ENCODE peak calls at places on chromosomes 1 and 21, in five cellular contexts. P is heart right ventricle, A is tibial artery, L is adrenal gland, V is uterus. H is an unnamed sample.

GRCh38 chr21:31900121-31900895 is 27.5 kb downstream of the HUNK start:
- DNase-seq in P (no peak), A (no peak), L (no peak), V (no peak), H (no peak)

GRCh38 chr21:35850542-35851103 is 209.7 kb downstream of the SETD4 start:
- DNase-seq in P (no peak), A (no peak), L (no peak), V (no peak), H (no peak)

GRCh38 chr1:36924282-36924791 is 110.0 kb downstream of the GRIK3 start:
- DNase-seq in P (peak; percentile 54), A (no peak), L (peak; percentile 70), V (no peak), H (peak; percentile 74)

GRCh38 chr1:107264561-107264960 is 123.7 kb downstream of the NTNG1 start:
- DNase-seq in P (no peak), A (no peak), L (no peak), V (no peak), H (no peak)

GRCh38 chr1:93874025-93874651 is 4.9 kb downstream of the DNTTIP2 start:
- DNase-seq in P (no peak), A (no peak), L (no peak), V (no peak), H (no peak)

GRCh38 chr21:27582246-27582945 is 615.5 kb upstream of the ADAMTS5 start:
- DNase-seq in P (no peak), A (no peak), L (no peak), V (no peak), H (no peak)

GRCh38 chr1:209613351-209614150 is 30.0 kb downstream of the CAMK1G start:
- DNase-seq in P (no peak), A (no peak), L (no peak), V (no peak), H (no peak)

GRCh38 chr1:51168266-51168845 is 66.3 kb downstream of the C1orf185 start:
- DNase-seq in P (no peak), A (no peak), L (no peak), V (no peak), H (no peak)

GRCh38 chr21:39232926-39233325 is 49.7 kb upstream of the PSMG1 start:
- DNase-seq in P (no peak), A (no peak), L (no peak), V (no peak), H (no peak)

GRCh38 chr1:203055166-203055799 is 29.0 kb downstream of the PPFIA4 start:
- DNase-seq in P (no peak), A (no peak), L (no peak), V (no peak), H (no peak)

GRCh38 chr1:156838972-156839371 is 19.9 kb downstream of the INSRR start:
- DNase-seq in P (no peak), A (no peak), L (peak; percentile 46), V (no peak), H (no peak)

GRCh38 chr1:53257454-53258081 is 19.2 kb upstream of the MAGOH start:
- DNase-seq in P (no peak), A (no peak), L (no peak), V (no peak), H (no peak)

GRCh38 chr1:2595812-2596529 is 9.4 kb downstream of the PRXL2B start:
- DNase-seq in P (no peak), A (no peak), L (peak; percentile 14), V (no peak), H (peak; percentile 60)

GRCh38 chr1:1782399-1783221 is 4.3 kb upstream of the NADK start:
- DNase-seq in P (peak; percentile 60), A (peak; percentile 86), L (no peak), V (peak; percentile 47), H (peak; percentile 86)

GRCh38 chr1:219518168-219518905 is 94.6 kb downstream of the ZC3H11B start:
- DNase-seq in P (no peak), A (no peak), L (no peak), V (no peak), H (no peak)

GRCh38 chr1:107623431-107623830 is 341.5 kb downstream of the VAV3 start:
- DNase-seq in P (no peak), A (no peak), L (no peak), V (no peak), H (no peak)

GRCh38 chr1:56911539-56911938 is 54.3 kb downstream of the C8B start:
- DNase-seq in P (no peak), A (no peak), L (no peak), V (no peak), H (no peak)

GRCh38 chr21:39313457-39314154 is at the start of gene BRWD1:
- DNase-seq in P (peak; percentile 84), A (peak; percentile 66), L (peak; percentile 83), V (peak; percentile 77), H (peak; percentile 95)

GRCh38 chr1:2098301-2098698 is 48.1 kb downstream of the PRKCZ start:
- DNase-seq in P (no peak), A (no peak), L (no peak), V (no peak), H (peak; percentile 21)

GRCh38 chr1:153506831-153507413 is 28.9 kb downstream of the S100A6 start:
- DNase-seq in P (peak; percentile 91), A (peak; percentile 88), L (peak; percentile 95), V (peak; percentile 94), H (peak; percentile 91)

GRCh38 chr21:33657124-33657842 is 15.0 kb downstream of the ITSN1 start:
- DNase-seq in P (no peak), A (no peak), L (no peak), V (no peak), H (no peak)

GRCh38 chr1:246722720-246723119 is 1.5 kb upstream of the SCCPDH start:
- DNase-seq in P (no peak), A (no peak), L (no peak), V (no peak), H (no peak)

GRCh38 chr1:243394610-243395490 is 139.0 kb downstream of the SDCCAG8 start:
- DNase-seq in P (no peak), A (no peak), L (no peak), V (no peak), H (no peak)

GRCh38 chr1:108575241-108575850 is 15.4 kb downstream of the EEIG2 start:
- DNase-seq in P (no peak), A (no peak), L (no peak), V (no peak), H (no peak)

GRCh38 chr1:64162151-64162550 is 41.3 kb upstream of the UBE2U start:
- DNase-seq in P (no peak), A (no peak), L (no peak), V (no peak), H (no peak)

GRCh38 chr1:234669499-234669898 is 59.5 kb upstream of the IRF2BP2 start:
- DNase-seq in P (no peak), A (no peak), L (no peak), V (no peak), H (no peak)

GRCh38 chr1:53508991-53509663 is 49.9 kb downstream of the DMRTB1 start:
- DNase-seq in P (no peak), A (no peak), L (no peak), V (peak; percentile 70), H (no peak)

GRCh38 chr21:40717008-40717407 is 129.9 kb downstream of the DSCAM start:
- DNase-seq in P (no peak), A (no peak), L (no peak), V (no peak), H (no peak)

GRCh38 chr21:40714516-40714915 is 132.4 kb downstream of the DSCAM start:
- DNase-seq in P (no peak), A (no peak), L (no peak), V (no peak), H (no peak)

DNA sequence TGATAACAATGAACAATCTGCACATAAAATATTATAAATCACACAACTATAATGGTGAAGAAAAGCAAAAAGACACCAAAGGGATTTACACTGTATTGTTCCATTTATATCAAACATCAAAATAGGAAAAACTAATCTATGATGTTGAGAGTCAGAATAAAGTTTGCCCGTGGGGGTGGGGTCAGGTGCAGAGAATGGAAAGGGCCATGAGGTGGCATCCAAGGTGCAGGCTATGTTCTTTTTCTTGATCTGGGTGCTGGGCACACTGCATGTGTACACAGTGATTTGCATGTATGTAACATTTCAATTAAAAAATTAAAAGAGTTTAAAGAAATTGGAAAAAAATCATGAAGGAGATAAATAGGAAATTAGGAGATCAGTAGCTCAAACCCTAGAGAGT is 127.3 kb downstream of the DSCAM start:
- DNase-seq in P (no peak), A (no peak), L (no peak), V (no peak), H (no peak)
- H3K9me3 ChIP-seq in P (peaks cover 9% of the 10 kb centered on the region), A (peaks cover 5% of the 10 kb centered on the region), L (no peaks in the 10 kb centered on the region), V (no peaks in the 10 kb centered on the region), H (peaks cover 1% of the 10 kb centered on the region)

GRCh38 chr21:45203983-45204382 is 83.7 kb downstream of the POFUT2 start:
- DNase-seq in P (no peak), A (no peak), L (no peak), V (no peak), H (no peak)

GRCh38 chr21:45204395-45204794 is 83.3 kb downstream of the POFUT2 start:
- DNase-seq in P (no peak), A (no peak), L (no peak), V (no peak), H (no peak)

GRCh38 chr21:45202344-45202743 is 85.4 kb downstream of the POFUT2 start:
- DNase-seq in P (no peak), A (no peak), L (no peak), V (no peak), H (no peak)

GRCh38 chr21:45200596-45201296 is 86.9 kb downstream of the POFUT2 start:
- DNase-seq in P (no peak), A (no peak), L (no peak), V (no peak), H (no peak)

GRCh38 chr21:45202889-45203288 is 84.8 kb downstream of the POFUT2 start:
- DNase-seq in P (no peak), A (no peak), L (no peak), V (no peak), H (no peak)
- H3K9me3 ChIP-seq in P (no peaks in the 10 kb centered on the region), A (no peaks in the 10 kb centered on the region), L (no peaks in the 10 kb centered on the region), V (no peaks in the 10 kb centered on the region), H (no peaks in the 10 kb centered on the region)

GRCh38 chr21:44626262-44626661 is 631 bp upstream of the KRTAP10-9 start:
- DNase-seq in P (no peak), A (no peak), L (no peak), V (no peak), H (no peak)
- H3K9me3 ChIP-seq in P (peaks cover 25% of the 10 kb centered on the region), A (peaks cover 14% of the 10 kb centered on the region), L (no peaks in the 10 kb centered on the region), V (no peaks in the 10 kb centered on the region), H (peaks cover 3% of the 10 kb centered on the region)

GRCh38 chr1:4511374-4511773 is 143.0 kb upstream of the AJAP1 start:
- DNase-seq in P (no peak), A (no peak), L (no peak), V (no peak), H (no peak)

GRCh38 chr1:4513326-4514114 is 140.9 kb upstream of the AJAP1 start:
- DNase-seq in P (no peak), A (no peak), L (no peak), V (no peak), H (no peak)

GRCh38 chr1:4509206-4509605 is 145.2 kb upstream of the AJAP1 start:
- DNase-seq in P (no peak), A (no peak), L (no peak), V (no peak), H (no peak)

GRCh38 chr1:4512622-4513021 is 141.8 kb upstream of the AJAP1 start:
- DNase-seq in P (peak; percentile 75), A (peak; percentile 39), L (peak; percentile 38), V (peak; percentile 68), H (no peak)

DNA sequence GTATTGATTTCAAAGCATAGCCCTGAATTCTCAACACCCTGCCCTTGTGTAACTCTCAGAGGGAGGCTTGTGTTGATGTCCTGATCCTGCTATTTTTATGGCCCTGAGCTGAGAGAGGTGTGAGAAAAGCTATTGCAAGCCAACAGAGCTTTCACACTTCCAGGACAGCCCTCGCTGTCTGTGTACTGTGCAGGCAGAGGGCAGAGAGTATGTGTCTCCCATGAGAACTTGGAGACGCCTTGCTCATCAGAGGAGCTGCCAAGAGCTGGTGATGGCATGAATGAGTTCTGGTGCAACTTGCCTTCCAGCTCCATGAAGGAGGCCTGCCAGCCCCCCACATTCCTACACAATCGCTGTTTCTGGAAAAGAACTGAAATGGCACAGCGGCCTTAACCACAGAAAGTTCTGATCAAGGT is 144.1 kb upstream of the AJAP1 start:
- DNase-seq in P (no peak), A (peak; percentile 22), L (no peak), V (no peak), H (peak; percentile 38)
- H3K9me3 ChIP-seq in P (no peaks in the 10 kb centered on the region), A (no peaks in the 10 kb centered on the region), L (no peaks in the 10 kb centered on the region), V (no peaks in the 10 kb centered on the region), H (no peaks in the 10 kb centered on the region)

H was measured in aorta.